ENCODE peak calls at places on chromosomes 6 and 20, in four cellular contexts. One of them, this sample, is unnamed.

GRCh38 chr6:12422848-12423247 is 132.7 kb downstream of the EDN1 start:
- DNase-seq in ovary: no peak
- DNase-seq in spleen: no peak
- DNase-seq in lower leg skin: peak
- DNase-seq in this sample: no peak

GRCh38 chr20:58251979-58252591 is 23.6 kb upstream of the ANKRD60 start:
- DNase-seq in ovary: no peak
- DNase-seq in lower leg skin: no peak
- DNase-seq in spleen: no peak
- DNase-seq in this sample: peak

GRCh38 chr6:38176797-38177751 is 357.5 kb downstream of the ZFAND3 start:
- DNase-seq in ovary: no peak
- DNase-seq in spleen: peak
- DNase-seq in lower leg skin: no peak
- DNase-seq in this sample: no peak

GRCh38 chr6:109034439-109035041 is 60.1 kb downstream of the SESN1 start:
- DNase-seq in ovary: no peak
- DNase-seq in spleen: no peak
- DNase-seq in lower leg skin: no peak
- DNase-seq in this sample: no peak

GRCh38 chr20:24996449-24997195 is 4.1 kb upstream of the APMAP start:
- DNase-seq in spleen: peak
- DNase-seq in ovary: no peak
- DNase-seq in lower leg skin: peak
- DNase-seq in this sample: no peak

GRCh38 chr20:13800728-13801134 is 15.9 kb downstream of the NDUFAF5 start:
- DNase-seq in ovary: peak
- DNase-seq in spleen: no peak
- DNase-seq in lower leg skin: peak
- DNase-seq in this sample: peak

GRCh38 chr6:54493138-54493537 is 184.9 kb downstream of the TINAG start:
- DNase-seq in ovary: no peak
- DNase-seq in lower leg skin: no peak
- DNase-seq in spleen: no peak
- DNase-seq in this sample: peak

GRCh38 chr6:106056060-106056737 is 29.9 kb upstream of the PRDM1 start:
- DNase-seq in ovary: no peak
- DNase-seq in spleen: no peak
- DNase-seq in lower leg skin: no peak
- DNase-seq in this sample: no peak

GRCh38 chr20:36339646-36340592 is 33.8 kb downstream of the DLGAP4 start:
- DNase-seq in spleen: peak
- DNase-seq in ovary: no peak
- DNase-seq in lower leg skin: no peak
- DNase-seq in this sample: no peak

GRCh38 chr20:37513764-37514359 is 7.2 kb upstream of the NNAT start:
- DNase-seq in spleen: no peak
- DNase-seq in ovary: no peak
- DNase-seq in lower leg skin: peak
- DNase-seq in this sample: no peak

GRCh38 chr6:15266423-15266996 is 20.6 kb downstream of the JARID2 start:
- DNase-seq in spleen: no peak
- DNase-seq in ovary: no peak
- DNase-seq in lower leg skin: no peak
- DNase-seq in this sample: no peak

GRCh38 chr20:7980332-7981046 is 39.1 kb downstream of the TMX4 start:
- DNase-seq in ovary: no peak
- DNase-seq in lower leg skin: no peak
- DNase-seq in spleen: no peak
- DNase-seq in this sample: no peak

GRCh38 chr6:105346052-105346451 is 56.8 kb downstream of the PREP start:
- DNase-seq in spleen: no peak
- DNase-seq in ovary: no peak
- DNase-seq in lower leg skin: no peak
- DNase-seq in this sample: peak

GRCh38 chr20:59561228-59561605 is 43.1 kb upstream of the PHACTR3 start:
- DNase-seq in ovary: no peak
- DNase-seq in spleen: no peak
- DNase-seq in lower leg skin: no peak
- DNase-seq in this sample: no peak

GRCh38 chr6:160445130-160445529 is 97.0 kb downstream of the SLC22A3 start:
- DNase-seq in ovary: no peak
- DNase-seq in lower leg skin: no peak
- DNase-seq in spleen: no peak
- DNase-seq in this sample: no peak

GRCh38 chr6:40112350-40112749 is 178.1 kb upstream of the MOCS1 start:
- DNase-seq in lower leg skin: no peak
- DNase-seq in spleen: no peak
- DNase-seq in ovary: no peak
- DNase-seq in this sample: no peak

GRCh38 chr6:154721460-154721859 is 11.8 kb upstream of the SCAF8 start:
- DNase-seq in ovary: no peak
- DNase-seq in spleen: no peak
- DNase-seq in lower leg skin: no peak
- DNase-seq in this sample: peak

GRCh38 chr6:154732538-154732823 is 735 bp upstream of the SCAF8 start:
- DNase-seq in spleen: no peak
- DNase-seq in lower leg skin: no peak
- DNase-seq in ovary: no peak
- DNase-seq in this sample: no peak

GRCh38 chr6:154731296-154732218 is 1.7 kb upstream of the SCAF8 start:
- DNase-seq in ovary: no peak
- DNase-seq in spleen: no peak
- DNase-seq in lower leg skin: no peak
- DNase-seq in this sample: no peak

DNA sequence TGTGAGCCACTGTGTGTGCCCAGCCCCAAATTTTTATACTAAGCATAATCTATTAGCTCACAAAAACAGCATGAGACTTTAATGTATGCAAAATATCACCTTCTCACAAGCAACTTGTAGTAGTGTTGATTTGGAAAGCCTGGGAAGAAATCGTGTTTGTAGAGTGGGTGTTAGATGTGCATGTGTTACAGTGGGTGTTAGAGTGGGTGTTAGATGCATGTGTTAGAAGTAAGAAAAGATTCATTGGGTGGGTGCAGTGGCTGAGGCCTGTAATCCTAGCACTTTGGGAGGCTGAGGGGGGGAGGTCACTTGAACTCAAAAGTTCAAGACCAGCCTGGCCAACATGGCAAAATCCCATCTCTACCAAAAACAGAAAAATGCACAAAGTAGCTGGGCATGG is 6.3 kb upstream of the SCAF8 start:
- DNase-seq in lower leg skin: no peak
- DNase-seq in spleen: no peak
- DNase-seq in ovary: no peak
- DNase-seq in this sample: no peak
- TF ChIP-seq POLR2A in lower leg skin: no peak
- TF ChIP-seq POLR2A in spleen: no peak
- TF ChIP-seq POLR2A in ovary: no peak
- TF ChIP-seq POLR2A in this sample: no peak

GRCh38 chr20:53875452-53875851 is 194.9 kb downstream of the BCAS1 start:
- DNase-seq in lower leg skin: peak
- DNase-seq in ovary: no peak
- DNase-seq in spleen: peak
- DNase-seq in this sample: no peak

GRCh38 chr20:53874706-53875105 is 195.7 kb downstream of the BCAS1 start:
- DNase-seq in ovary: no peak
- DNase-seq in spleen: no peak
- DNase-seq in lower leg skin: no peak
- DNase-seq in this sample: no peak

GRCh38 chr20:53873249-53873642 is 197.1 kb downstream of the BCAS1 start:
- DNase-seq in ovary: no peak
- DNase-seq in lower leg skin: peak
- DNase-seq in spleen: no peak
- DNase-seq in this sample: no peak

GRCh38 chr20:53872561-53873248 is 197.7 kb downstream of the BCAS1 start:
- DNase-seq in spleen: no peak
- DNase-seq in ovary: no peak
- DNase-seq in lower leg skin: peak
- DNase-seq in this sample: no peak

DNA sequence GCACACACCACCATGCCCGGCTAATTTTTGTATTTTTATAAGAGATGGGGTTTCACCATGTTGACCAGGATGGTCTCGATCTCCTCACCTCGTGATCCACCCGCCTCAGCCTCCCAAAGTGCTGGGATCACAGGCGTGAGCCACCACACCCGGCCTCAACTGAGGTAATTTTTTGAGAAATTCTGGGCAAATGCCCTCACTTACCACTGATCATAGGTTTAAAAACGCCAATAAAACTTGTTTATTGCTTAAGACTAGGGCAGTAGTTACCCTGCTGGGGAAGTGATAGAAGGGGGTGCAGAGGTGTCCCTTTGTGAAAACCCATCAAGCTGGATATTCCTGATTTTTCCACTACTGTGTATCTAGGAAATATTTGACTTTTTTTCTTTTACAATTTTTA is 196.3 kb downstream of the BCAS1 start:
- DNase-seq in ovary: no peak
- DNase-seq in spleen: no peak
- DNase-seq in lower leg skin: no peak
- DNase-seq in this sample: no peak
- TF ChIP-seq POLR2A in ovary: no peak
- TF ChIP-seq POLR2A in spleen: no peak
- TF ChIP-seq POLR2A in lower leg skin: no peak
- TF ChIP-seq POLR2A in this sample: no peak

GRCh38 chr6:3382399-3383279 is 74.2 kb downstream of the SLC22A23 start:
- DNase-seq in spleen: no peak
- DNase-seq in ovary: no peak
- DNase-seq in lower leg skin: no peak
- DNase-seq in this sample: peak

GRCh38 chr6:3377536-3378397 is 79.1 kb downstream of the SLC22A23 start:
- DNase-seq in lower leg skin: no peak
- DNase-seq in spleen: no peak
- DNase-seq in ovary: no peak
- DNase-seq in this sample: no peak

GRCh38 chr6:3379482-3380060 is 77.3 kb downstream of the SLC22A23 start:
- DNase-seq in ovary: no peak
- DNase-seq in spleen: no peak
- DNase-seq in lower leg skin: no peak
- DNase-seq in this sample: no peak

GRCh38 chr6:3381233-3382065 is 75.4 kb downstream of the SLC22A23 start:
- DNase-seq in ovary: no peak
- DNase-seq in spleen: no peak
- DNase-seq in lower leg skin: no peak
- DNase-seq in this sample: no peak

GRCh38 chr6:3380344-3381232 is 76.3 kb downstream of the SLC22A23 start:
- DNase-seq in ovary: no peak
- DNase-seq in lower leg skin: no peak
- DNase-seq in spleen: no peak
- DNase-seq in this sample: no peak
- TF ChIP-seq POLR2A in ovary: no peak
- TF ChIP-seq POLR2A in lower leg skin: no peak
- TF ChIP-seq POLR2A in spleen: no peak
- TF ChIP-seq POLR2A in this sample: no peak

DNA sequence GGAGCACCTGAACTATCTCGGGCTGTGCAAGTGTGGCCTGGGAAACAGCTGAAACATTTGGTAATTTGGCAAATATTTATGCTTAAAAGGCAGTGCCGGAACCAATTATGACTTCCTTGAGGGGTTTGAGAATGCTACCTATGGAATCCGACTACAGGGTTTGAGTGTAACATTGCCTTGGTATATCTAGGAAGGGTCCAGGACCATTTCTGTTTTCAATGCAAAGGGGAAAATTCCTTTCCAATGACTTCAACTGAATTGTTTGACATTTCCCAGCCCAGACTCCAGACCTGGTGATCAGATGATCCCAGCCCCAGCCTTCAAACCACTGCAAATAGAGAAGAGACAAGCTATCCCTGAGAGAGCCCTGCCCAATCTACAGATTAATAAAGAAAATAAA is 4.6 kb upstream of the PPP1R3G start:
- DNase-seq in lower leg skin: no peak
- DNase-seq in ovary: no peak
- DNase-seq in spleen: no peak
- DNase-seq in this sample: no peak
- TF ChIP-seq POLR2A in lower leg skin: no peak
- TF ChIP-seq POLR2A in ovary: no peak
- TF ChIP-seq POLR2A in spleen: no peak
- TF ChIP-seq POLR2A in this sample: no peak

GRCh38 chr20:35171438-35171752 is 477 bp upstream of the PROCR start:
- DNase-seq in lower leg skin: no peak
- DNase-seq in ovary: no peak
- DNase-seq in spleen: no peak
- DNase-seq in this sample: no peak

GRCh38 chr20:35173576-35174192 is 1.8 kb downstream of the PROCR start:
- DNase-seq in spleen: no peak
- DNase-seq in ovary: no peak
- DNase-seq in lower leg skin: no peak
- DNase-seq in this sample: no peak

GRCh38 chr20:35172434-35172806 is 548 bp downstream of the PROCR start:
- DNase-seq in ovary: no peak
- DNase-seq in spleen: no peak
- DNase-seq in lower leg skin: no peak
- DNase-seq in this sample: no peak

GRCh38 chr20:35174458-35175216 is 2.8 kb downstream of the PROCR start:
- DNase-seq in ovary: peak
- DNase-seq in spleen: peak
- DNase-seq in lower leg skin: no peak
- DNase-seq in this sample: no peak

GRCh38 chr20:35171753-35172433 is at the start of gene PROCR:
- DNase-seq in spleen: peak
- DNase-seq in ovary: peak
- DNase-seq in lower leg skin: peak
- DNase-seq in this sample: peak
- TF ChIP-seq POLR2A in spleen: no peak
- TF ChIP-seq POLR2A in ovary: no peak
- TF ChIP-seq POLR2A in lower leg skin: no peak
- TF ChIP-seq POLR2A in this sample: peak

GRCh38 chr6:33410711-33411631 is at the start of gene PHF1:
- DNase-seq in ovary: peak
- DNase-seq in spleen: peak
- DNase-seq in lower leg skin: peak
- DNase-seq in this sample: no peak
- TF ChIP-seq POLR2A in ovary: peak
- TF ChIP-seq POLR2A in spleen: peak
- TF ChIP-seq POLR2A in lower leg skin: no peak
- TF ChIP-seq POLR2A in this sample: peak

DNA sequence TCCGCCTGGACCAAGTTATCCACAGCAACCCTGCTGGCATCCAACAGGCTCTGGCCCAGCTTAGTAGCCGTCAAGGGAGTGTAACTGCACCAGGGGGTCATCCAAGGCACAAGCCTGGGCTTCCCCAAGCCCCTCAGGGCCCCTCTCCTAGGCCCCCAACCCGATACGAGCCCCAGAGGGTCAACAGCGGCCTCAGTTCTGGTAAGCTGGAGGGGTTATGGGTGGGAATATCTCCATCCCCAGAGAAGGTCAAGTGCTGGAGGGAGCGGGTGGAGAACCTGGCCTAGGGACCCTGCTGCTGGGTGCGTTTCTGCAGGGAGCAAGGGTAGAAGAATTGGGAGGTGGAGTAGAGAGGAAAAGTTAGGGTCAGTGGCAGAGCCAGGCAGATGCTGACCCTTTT is 12.9 kb downstream of the PRRC2A start:
- DNase-seq in spleen: no peak
- DNase-seq in lower leg skin: no peak
- DNase-seq in ovary: no peak
- DNase-seq in this sample: no peak
- TF ChIP-seq POLR2A in spleen: no peak
- TF ChIP-seq POLR2A in lower leg skin: no peak
- TF ChIP-seq POLR2A in ovary: no peak
- TF ChIP-seq POLR2A in this sample: no peak